ENCODE peak calls at places on chromosomes 4 and X, in six cellular contexts. K is IMR-90, U is mesenchymal stem cell, G is mesendoderm, V is neuronal stem cell, Q is H1. Y is an unnamed sample.

GRCh38 chr4:163614866-163615265 is 120.4 kb downstream of the TMA16 start:
- DNase-seq in K (no peak), U (no peak), G (no peak), V (no peak), Q (no peak), Y (no peak)

GRCh38 chr4:2823671-2824328 is 19.8 kb upstream of the ADD1 start:
- DNase-seq in K (no peak), U (no peak), G (no peak), V (no peak), Q (no peak), Y (no peak)

GRCh38 chr4:89757154-89757723 is 79.7 kb downstream of the SNCA start:
- DNase-seq in K (no peak), U (no peak), G (no peak), V (no peak), Q (no peak), Y (no peak)

GRCh38 chrX:15143050-15143824 is 126.6 kb downstream of the ASB9 start:
- DNase-seq in K (peak; percentile 45), U (peak; percentile 22), G (peak; percentile 57), V (peak; percentile 14), Q (peak; percentile 47), Y (peak; percentile 37)

GRCh38 chr4:94548571-94548970 is 96.8 kb downstream of the PDLIM5 start:
- DNase-seq in K (peak; percentile 82), U (peak; percentile 86), G (peak; percentile 89), V (no peak), Q (no peak), Y (no peak)

GRCh38 chr4:100504086-100504874 is 13.5 kb downstream of the EMCN start:
- DNase-seq in K (no peak), U (no peak), G (peak; percentile 22), V (no peak), Q (peak; percentile 73), Y (peak; percentile 41)

GRCh38 chrX:17553451-17553850 is 178.5 kb downstream of the NHS start:
- DNase-seq in K (peak; percentile 70), U (peak; percentile 4), G (peak; percentile 36), V (no peak), Q (no peak), Y (peak; percentile 59)

GRCh38 chr4:1081689-1082040 is 31.7 kb downstream of the RNF212 start:
- DNase-seq in K (peak; percentile 63), U (peak; percentile 3), G (no peak), V (no peak), Q (no peak), Y (peak; percentile 20)

GRCh38 chrX:136768469-136769084 is 12.2 kb downstream of the ARHGEF6 start:
- DNase-seq in K (peak; percentile 83), U (peak; percentile 82), G (peak; percentile 56), V (no peak), Q (no peak), Y (peak; percentile 37)

GRCh38 chr4:47471591-47471990 is 8.1 kb upstream of the COMMD8 start:
- DNase-seq in K (no peak), U (no peak), G (no peak), V (no peak), Q (no peak), Y (no peak)

GRCh38 chr4:84647307-84647884 is 64.5 kb downstream of the CDS1 start:
- DNase-seq in K (no peak), U (peak; percentile 42), G (peak; percentile 16), V (no peak), Q (no peak), Y (peak; percentile 60)

GRCh38 chr4:102169345-102169744 is 175.9 kb downstream of the SLC39A8 start:
- DNase-seq in K (no peak), U (peak; percentile 81), G (peak; percentile 86), V (peak; percentile 20), Q (no peak), Y (peak; percentile 47)

GRCh38 chrX:7515681-7516413 is 327.1 kb upstream of the VCX start:
- DNase-seq in K (no peak), U (no peak), G (no peak), V (no peak), Q (no peak), Y (no peak)

GRCh38 chrX:21151051-21151450 is 223.2 kb upstream of the CNKSR2 start:
- DNase-seq in K (no peak), U (no peak), G (no peak), V (no peak), Q (no peak), Y (no peak)

GRCh38 chr4:108171541-108172230 is 3.0 kb upstream of the LEF1 start:
- DNase-seq in K (no peak), U (peak; percentile 34), G (peak; percentile 57), V (peak; percentile 40), Q (peak; percentile 69), Y (peak; percentile 57)
- H2AK5ac ChIP-seq in K (no peak overlapping the region), U (no peak overlapping the region), G (no peak overlapping the region), V (peak overlapping the region; percentile 30), Q (no peak overlapping the region), Y (no peak overlapping the region)

DNA sequence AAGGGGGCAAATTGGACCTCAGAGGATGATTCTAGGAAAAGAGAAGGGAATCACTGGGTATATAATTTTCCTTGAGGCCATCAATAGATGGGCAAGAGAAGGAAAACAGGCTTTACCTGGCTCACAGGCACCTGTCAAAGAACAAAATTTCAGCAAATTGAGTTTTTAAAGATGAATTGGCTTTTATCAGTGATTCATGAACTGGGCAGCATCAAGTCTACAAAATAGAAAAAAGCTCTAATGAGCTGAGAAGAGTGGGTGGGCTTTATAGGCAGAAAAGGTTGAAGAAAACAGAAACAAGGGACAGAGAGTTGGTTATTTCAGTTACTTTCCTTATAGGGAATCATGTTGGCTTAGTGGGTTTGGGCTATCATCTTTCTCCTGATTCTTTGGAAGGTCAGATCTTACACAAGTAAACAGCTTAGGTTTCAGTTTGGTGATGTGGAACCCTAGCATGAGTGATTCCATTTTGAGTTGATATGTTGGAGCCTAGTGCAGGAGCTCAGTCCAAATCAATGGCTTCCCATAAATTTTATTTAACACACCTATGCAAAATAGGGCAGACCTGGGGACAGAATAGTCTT is 120.7 kb upstream of the MED14 start:
- DNase-seq in K (no peak), U (no peak), G (no peak), V (no peak), Q (no peak), Y (no peak)
- H2BK15ac ChIP-seq in K (no peak overlapping the region), U (no peak overlapping the region), G (no peak overlapping the region), V (no peak overlapping the region), Q (no peak overlapping the region), Y (no peak overlapping the region)

GRCh38 chrX:39602226-39602625 is 495.5 kb downstream of the BCOR start:
- DNase-seq in K (no peak), U (no peak), G (peak; percentile 14), V (no peak), Q (no peak), Y (no peak)

GRCh38 chrX:39601193-39602085 is 496.3 kb downstream of the BCOR start:
- DNase-seq in K (no peak), U (no peak), G (no peak), V (no peak), Q (no peak), Y (no peak)

GRCh38 chrX:39605866-39606265 is 491.9 kb downstream of the BCOR start:
- DNase-seq in K (no peak), U (no peak), G (no peak), V (no peak), Q (no peak), Y (no peak)

GRCh38 chrX:39605183-39605582 is 492.6 kb downstream of the BCOR start:
- DNase-seq in K (no peak), U (no peak), G (peak; percentile 63), V (no peak), Q (no peak), Y (no peak)

DNA sequence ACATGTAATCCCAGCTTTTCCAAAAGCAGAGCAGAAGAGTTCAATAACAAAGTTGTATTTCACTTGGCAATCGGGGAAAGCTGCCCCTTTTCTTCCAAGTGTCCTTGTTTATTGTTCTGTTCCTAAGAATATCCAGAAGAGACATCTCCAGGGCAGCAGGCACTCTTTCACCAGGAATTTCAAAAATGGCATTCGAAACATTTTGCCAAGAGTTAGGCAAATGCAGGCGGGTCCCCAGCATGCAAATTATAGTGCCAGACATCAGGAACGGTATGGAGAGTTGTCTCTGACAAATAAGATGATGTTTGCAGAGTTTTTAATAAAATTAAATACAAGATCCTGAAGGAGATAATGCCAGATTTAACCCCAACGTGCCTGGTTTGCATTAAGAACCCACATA is 494.5 kb downstream of the BCOR start:
- DNase-seq in K (no peak), U (no peak), G (peak; percentile 49), V (no peak), Q (no peak), Y (no peak)
- H2AK5ac ChIP-seq in K (no peak overlapping the region), U (no peak overlapping the region), G (no peak overlapping the region), V (no peak overlapping the region), Q (no peak overlapping the region), Y (no peak overlapping the region)

GRCh38 chr4:12635629-12636028 is 848.5 kb downstream of the RAB28 start:
- DNase-seq in K (no peak), U (no peak), G (no peak), V (no peak), Q (no peak), Y (no peak)

GRCh38 chr4:12636191-12636590 is 847.9 kb downstream of the RAB28 start:
- DNase-seq in K (no peak), U (no peak), G (no peak), V (no peak), Q (no peak), Y (no peak)

DNA sequence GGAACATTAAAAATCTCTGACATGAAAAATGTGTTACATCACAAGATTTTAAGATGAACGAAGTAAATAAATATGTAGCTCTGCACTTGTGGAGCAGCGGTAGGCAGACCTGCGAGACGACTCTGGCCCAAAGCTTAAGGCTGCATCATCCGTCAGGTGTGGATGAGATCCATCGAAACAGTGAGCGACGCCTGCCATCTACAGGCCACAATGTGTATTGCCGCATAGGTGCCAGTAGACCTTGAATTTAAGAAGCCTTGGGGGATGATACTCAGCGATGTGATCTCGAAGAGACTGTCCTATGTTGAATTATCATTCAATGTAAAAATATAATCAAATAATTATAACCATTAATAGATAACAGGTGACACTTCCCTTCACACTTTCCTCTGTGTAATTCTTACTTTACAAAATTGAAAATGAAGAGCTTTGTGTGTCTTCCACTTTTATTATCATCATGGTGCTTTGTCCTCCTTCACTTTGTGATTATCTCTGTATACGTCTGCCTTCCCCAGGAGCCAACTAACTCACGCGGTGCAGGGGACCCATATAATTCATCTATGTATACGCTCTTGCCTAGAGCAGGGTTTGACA is 851.0 kb downstream of the RAB28 start:
- DNase-seq in K (peak; percentile 48), U (peak; percentile 57), G (peak; percentile 92), V (peak; percentile 80), Q (peak; percentile 93), Y (peak; percentile 88)
- H2BK15ac ChIP-seq in K (no peak overlapping the region), U (no peak overlapping the region), G (no peak overlapping the region), V (no peak overlapping the region), Q (no peak overlapping the region), Y (no peak overlapping the region)

GRCh38 chrX:48522291-48522690 is 683 bp downstream of the EBP start:
- DNase-seq in K (no peak), U (no peak), G (no peak), V (no peak), Q (no peak), Y (no peak)
- H2AK5ac ChIP-seq in K (peak overlapping the region; percentile 59), U (no peak overlapping the region), G (no peak overlapping the region), V (no peak overlapping the region), Q (no peak overlapping the region), Y (no peak overlapping the region)

GRCh38 chr4:149183638-149184037 is 632.0 kb downstream of the IQCM start:
- DNase-seq in K (no peak), U (no peak), G (peak; percentile 87), V (no peak), Q (no peak), Y (peak; percentile 31)
- H2BK15ac ChIP-seq in K (no peak overlapping the region), U (no peak overlapping the region), G (no peak overlapping the region), V (no peak overlapping the region), Q (no peak overlapping the region), Y (no peak overlapping the region)

GRCh38 chr4:54065282-54066087 is 1.1 kb upstream of the CHIC2 start:
- DNase-seq in K (no peak), U (peak; percentile 54), G (peak; percentile 48), V (no peak), Q (no peak), Y (no peak)
- H2AK5ac ChIP-seq in K (peak overlapping the region; percentile 97), U (peak overlapping the region; percentile 69), G (no peak overlapping the region), V (no peak overlapping the region), Q (no peak overlapping the region), Y (no peak overlapping the region)

Y was measured in H9.